ENCODE peak calls at places on chromosomes 7 and 10, in nine cellular contexts. M is breast epithelium, K is cardiac muscle cell, F is fibroblast of pulmonary artery, W is heart left ventricle, J is GM12865, Z is GM23338, I is foreskin fibroblast, R is HCT116. N is an unnamed sample.

GRCh38 chr7:29194594-29195417 is at the start of gene CHN2:
- DNase-seq in M (peak), K (peak), F (peak), W (peak), J (peak), Z (peak), I (peak), R (no peak), N (peak)

GRCh38 chr10:31426425-31426824 is 107.4 kb downstream of the ZEB1 start:
- DNase-seq in M (no peak), K (no peak), F (peak), W (no peak), J (no peak), Z (no peak), I (peak), R (no peak), N (peak)

GRCh38 chr7:127907638-127908040 is 123.6 kb downstream of the LRRC4 start:
- DNase-seq in M (no peak), K (no peak), F (peak), W (no peak), J (no peak), Z (no peak), I (peak), R (no peak), N (peak)

GRCh38 chr7:50204576-50204975 is 99.9 kb upstream of the IKZF1 start:
- DNase-seq in M (no peak), K (no peak), F (no peak), W (no peak), J (no peak), Z (no peak), I (no peak), R (no peak), N (no peak)

GRCh38 chr10:50857579-50857978 is 27.8 kb downstream of the A1CF start:
- DNase-seq in M (no peak), K (no peak), F (no peak), W (no peak), J (no peak), Z (peak), I (no peak), R (no peak), N (no peak)

GRCh38 chr7:132065193-132065972 is 509.0 kb upstream of the PODXL start:
- DNase-seq in M (no peak), K (no peak), F (peak), W (peak), J (no peak), Z (no peak), I (peak), R (peak), N (peak)

GRCh38 chr10:3018247-3018646 is 49.1 kb upstream of the PFKP start:
- DNase-seq in M (no peak), K (no peak), F (no peak), W (no peak), J (no peak), Z (no peak), I (no peak), R (no peak), N (no peak)

GRCh38 chr7:97001656-97002554 is 3.4 kb upstream of the DLX6 start:
- DNase-seq in M (no peak), K (no peak), F (no peak), W (no peak), J (no peak), Z (peak), I (no peak), R (no peak), N (no peak)

GRCh38 chr10:119545310-119545709 is 2.8 kb upstream of the RGS10 start:
- DNase-seq in M (no peak), K (no peak), F (no peak), W (no peak), J (no peak), Z (no peak), I (no peak), R (no peak), N (no peak)

GRCh38 chr10:58995058-58995596 is 181.3 kb upstream of the PHYHIPL start:
- DNase-seq in M (no peak), K (no peak), F (no peak), W (no peak), J (no peak), Z (no peak), I (no peak), R (no peak), N (no peak)

GRCh38 chr10:54587973-54588372 is 213.1 kb downstream of the PCDH15 start:
- DNase-seq in M (no peak), K (no peak), F (no peak), W (no peak), J (no peak), Z (no peak), I (no peak), R (no peak), N (no peak)

GRCh38 chr10:32692174-32692573 is 246.2 kb downstream of the CCDC7 start:
- DNase-seq in M (no peak), K (no peak), F (peak), W (no peak), J (no peak), Z (no peak), I (peak), R (peak), N (peak)

GRCh38 chr7:128017880-128018845 is 13.1 kb downstream of the LRRC4 start:
- DNase-seq in M (no peak), K (no peak), F (peak), W (no peak), J (no peak), Z (no peak), I (no peak), R (no peak), N (peak)

GRCh38 chr10:125092564-125093031 is 67.8 kb downstream of the CTBP2 start:
- DNase-seq in M (no peak), K (no peak), F (no peak), W (no peak), J (no peak), Z (no peak), I (no peak), R (no peak), N (no peak)

DNA sequence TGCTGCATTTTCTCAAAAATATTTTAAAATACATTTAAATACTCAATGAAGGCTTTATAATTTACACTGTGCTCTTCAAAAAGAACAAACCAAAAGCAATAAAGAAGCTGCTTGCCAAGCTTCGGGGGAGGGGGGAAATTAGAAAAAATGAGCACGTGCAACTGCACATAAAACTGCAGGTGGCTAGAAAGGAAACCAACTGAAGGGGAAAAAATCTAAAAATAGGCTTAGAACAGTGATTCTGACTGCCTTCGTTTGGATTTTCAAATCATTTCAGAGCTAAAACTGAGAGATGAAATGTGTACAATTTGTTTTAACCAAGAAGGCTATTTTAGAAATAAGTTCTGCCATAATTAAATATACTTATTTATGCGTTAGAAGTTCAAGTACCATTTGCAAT is 61.4 kb downstream of the ABI1 start:
- DNase-seq in M (no peak), K (no peak), F (no peak), W (no peak), J (peak), Z (no peak), I (no peak), R (no peak), N (no peak)
- H3K4me3 ChIP-seq in M (no peak), K (no peak), F (no peak), W (no peak), J (no peak), Z (no peak), I (no peak), R (no peak), N (no peak)

DNA sequence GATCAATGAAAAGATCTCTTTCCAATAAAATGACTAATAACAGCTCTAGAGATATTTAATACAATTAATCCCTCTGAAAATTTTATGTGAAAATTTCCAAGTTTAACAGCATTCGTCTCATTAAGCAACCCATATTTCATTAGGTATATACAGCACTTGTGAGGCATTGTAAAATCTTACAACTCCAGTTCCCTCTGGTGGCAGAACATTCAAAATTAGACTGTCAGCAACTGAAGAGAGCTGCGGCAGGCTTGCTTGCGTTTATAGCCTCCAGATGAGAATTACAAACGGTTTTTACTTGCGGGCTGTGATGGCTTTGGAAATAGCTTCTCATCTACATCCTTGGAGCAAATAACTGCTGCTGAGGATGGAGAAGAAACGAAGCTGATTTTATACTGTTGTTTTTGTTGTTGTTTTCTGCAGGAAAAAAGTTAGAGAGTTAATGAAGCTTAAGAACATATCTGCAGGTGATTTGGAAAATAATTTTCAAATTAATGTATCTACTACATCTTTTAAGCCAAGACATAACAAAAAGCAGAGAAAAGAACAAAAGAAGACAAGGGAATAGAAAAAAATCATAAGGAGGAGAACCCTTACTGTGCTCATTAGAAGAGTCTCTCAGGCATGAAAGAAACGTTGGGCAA is 171.3 kb downstream of the MAGI2 start:
- DNase-seq in M (no peak), K (peak), F (peak), W (no peak), J (no peak), Z (peak), I (peak), R (peak), N (peak)
- TF ChIP-seq CTCF in M (no peak), K (peak), F (peak), W (peak), J (no peak), Z (peak), I (peak), R (peak), N (peak)

GRCh38 chr10:5096108-5096507 is 1.9 kb downstream of the AKR1C3 start:
- DNase-seq in M (no peak), K (no peak), F (no peak), W (no peak), J (no peak), Z (no peak), I (no peak), R (no peak), N (no peak)
- H3K4me3 ChIP-seq in M (peak), K (no peak), F (peak), W (peak), J (no peak), Z (no peak), I (no peak), R (no peak), N (no peak)

DNA sequence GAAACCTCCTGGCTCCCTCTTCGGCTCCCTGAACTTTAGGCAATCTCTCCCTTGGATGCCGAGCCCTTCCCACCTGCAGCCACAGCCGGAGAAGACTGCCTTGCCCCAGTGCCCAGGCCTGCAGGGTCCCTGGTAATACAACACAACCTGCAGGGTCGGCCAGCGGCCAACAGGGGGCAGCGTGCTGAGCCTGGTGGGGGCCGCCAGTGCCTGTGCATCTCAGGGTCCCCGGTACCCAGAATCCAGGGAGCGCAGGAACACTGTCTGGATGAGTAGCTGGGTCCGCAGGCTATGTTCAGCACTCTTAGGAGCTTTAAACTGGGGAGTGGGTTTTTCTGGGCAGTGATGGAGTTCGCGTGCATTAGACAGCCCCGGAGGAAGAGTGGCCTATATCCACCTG is 17.5 kb upstream of the C10orf71 start:
- DNase-seq in M (no peak), K (no peak), F (no peak), W (no peak), J (no peak), Z (peak), I (no peak), R (no peak), N (no peak)
- TF ChIP-seq CTCF in M (no peak), K (peak), F (no peak), W (peak), J (peak), Z (peak), I (no peak), R (peak), N (peak)

DNA sequence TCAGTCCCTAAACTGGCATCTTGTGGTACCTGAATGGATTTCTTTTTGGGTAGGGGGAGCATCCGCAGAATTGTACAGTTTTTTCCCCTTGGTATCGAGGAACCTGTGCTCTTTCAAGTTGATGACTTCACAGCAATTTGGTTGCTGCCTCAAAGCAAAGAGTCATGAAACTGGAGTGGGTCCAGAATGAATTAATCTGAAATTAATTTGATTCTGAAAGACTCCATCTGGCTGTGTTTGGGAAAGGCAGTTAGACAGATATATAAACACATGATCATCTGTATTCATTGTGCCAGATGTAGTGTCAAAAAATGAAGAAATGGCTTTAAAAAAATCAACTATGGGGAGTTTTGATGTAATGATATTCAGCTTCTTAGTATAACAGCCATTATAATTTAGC is 136.1 kb downstream of the CELF2 start:
- DNase-seq in M (no peak), K (no peak), F (no peak), W (no peak), J (no peak), Z (no peak), I (no peak), R (no peak), N (no peak)
- H3K4me3 ChIP-seq in M (no peak), K (no peak), F (no peak), W (no peak), J (no peak), Z (no peak), I (no peak), R (no peak), N (no peak)

DNA sequence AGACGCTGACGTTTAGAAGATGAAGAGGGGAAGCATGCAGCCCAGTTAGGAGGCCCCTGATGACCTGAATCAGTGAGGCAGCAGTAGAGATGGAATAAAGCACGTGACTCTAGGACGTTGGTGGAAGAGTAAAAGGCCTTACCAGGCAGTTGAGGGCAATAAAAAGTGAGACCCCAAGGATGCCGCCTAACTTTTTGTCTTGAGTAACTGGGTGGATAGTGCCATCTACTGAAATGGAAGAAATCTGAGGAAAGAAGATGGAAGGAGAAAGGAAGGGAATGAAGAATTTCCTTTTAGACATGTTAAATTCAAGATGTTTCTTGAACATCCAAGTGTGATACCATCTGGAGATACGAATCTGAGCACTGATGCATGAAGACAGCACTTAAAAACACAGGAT is 220.0 kb upstream of the LRRN3 start:
- DNase-seq in M (no peak), K (peak), F (no peak), W (no peak), J (no peak), Z (peak), I (no peak), R (no peak), N (no peak)
- TF ChIP-seq CTCF in M (no peak), K (no peak), F (no peak), W (no peak), J (no peak), Z (peak), I (no peak), R (no peak), N (no peak)

GRCh38 chr7:121000091-121000983 is 11.8 kb downstream of the CPED1 start:
- DNase-seq in M (no peak), K (no peak), F (peak), W (no peak), J (no peak), Z (no peak), I (peak), R (no peak), N (peak)
- H3K4me3 ChIP-seq in M (peak), K (no peak), F (peak), W (no peak), J (no peak), Z (no peak), I (peak), R (no peak), N (no peak)

DNA sequence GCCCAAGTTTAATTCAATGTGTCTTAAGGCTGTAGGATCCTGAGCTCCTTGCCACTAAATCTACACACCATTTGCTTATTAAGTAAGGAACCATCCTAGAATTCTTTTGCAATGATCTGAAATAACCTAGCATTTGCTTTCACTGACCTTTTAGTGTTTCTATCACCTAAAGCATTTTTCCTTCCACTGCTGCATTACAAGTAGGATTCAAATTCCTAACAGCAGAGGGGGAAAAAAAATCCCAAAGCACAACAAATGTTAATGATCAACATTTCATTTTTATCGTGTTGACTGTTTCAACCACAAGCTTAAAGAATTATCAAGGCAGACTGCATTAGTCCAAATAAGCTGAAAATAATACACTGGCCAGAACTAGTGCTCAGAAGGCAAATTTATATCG is 174.7 kb upstream of the TCF7L2 start:
- DNase-seq in M (no peak), K (no peak), F (no peak), W (no peak), J (no peak), Z (no peak), I (peak), R (no peak), N (no peak)
- TF ChIP-seq CTCF in M (no peak), K (peak), F (peak), W (peak), J (no peak), Z (no peak), I (peak), R (peak), N (peak)

N was measured in astrocyte of the spinal cord.